ENCODE peak calls at places on chromosomes 11 and 22, in ten cellular contexts. F is cardiac fibroblast, V is A549, D is Panc1, K is fibroblast of mammary gland, M is GM12865, C is Calu3, X is fibroblast of the aortic adventitia, S is OCI-LY7, P is body of pancreas. G is an unnamed sample.

GRCh38 chr11:82047200-82047599 is 686.5 kb downstream of the FAM181B start:
- DNase-seq in F (no peak), V (no peak), D (no peak), K (no peak), M (no peak), C (no peak), X (no peak), S (no peak), P (no peak), G (no peak)

GRCh38 chr11:62792193-62792575 is 378 bp upstream of the TMEM223 start:
- DNase-seq in F (no peak), V (no peak), D (no peak), K (no peak), M (no peak), C (no peak), X (no peak), S (no peak), P (no peak), G (no peak)

GRCh38 chr11:6703247-6704063 is 20.3 kb upstream of the MRPL17 start:
- DNase-seq in F (peak), V (peak), D (no peak), K (peak), M (peak), C (peak), X (peak), S (peak), P (peak), G (no peak)

GRCh38 chr22:47369020-47369419 is 606.6 kb downstream of the TBC1D22A start:
- DNase-seq in F (no peak), V (no peak), D (no peak), K (no peak), M (no peak), C (no peak), X (no peak), S (no peak), P (no peak), G (no peak)

GRCh38 chr11:123451183-123451907 is 21.3 kb downstream of the GRAMD1B start:
- DNase-seq in F (no peak), V (no peak), D (no peak), K (no peak), M (peak), C (no peak), X (no peak), S (no peak), P (no peak), G (no peak)

GRCh38 chr11:9862981-9863380 is 199.1 kb downstream of the SWAP70 start:
- DNase-seq in F (peak), V (no peak), D (no peak), K (no peak), M (no peak), C (no peak), X (peak), S (no peak), P (no peak), G (no peak)

GRCh38 chr11:379205-380094 is 10.2 kb downstream of the B4GALNT4 start:
- DNase-seq in F (no peak), V (no peak), D (no peak), K (no peak), M (no peak), C (no peak), X (no peak), S (no peak), P (no peak), G (no peak)

GRCh38 chr22:30893434-30894370 is 74.9 kb downstream of the MORC2 start:
- DNase-seq in F (no peak), V (no peak), D (no peak), K (no peak), M (no peak), C (no peak), X (no peak), S (no peak), P (no peak), G (no peak)

GRCh38 chr11:128599729-128600128 is 12.4 kb upstream of the ETS1 start:
- DNase-seq in F (no peak), V (no peak), D (no peak), K (peak), M (no peak), C (no peak), X (no peak), S (no peak), P (no peak), G (no peak)

GRCh38 chr22:35023692-35024363 is 42.1 kb upstream of the ISX start:
- DNase-seq in F (peak), V (peak), D (peak), K (peak), M (peak), C (peak), X (peak), S (peak), P (peak), G (peak)

GRCh38 chr11:112302226-112302868 is 41.7 kb upstream of the PLET1 start:
- DNase-seq in F (peak), V (no peak), D (no peak), K (no peak), M (no peak), C (no peak), X (peak), S (no peak), P (no peak), G (no peak)

GRCh38 chr11:17734418-17734911 is at the start of gene KCNC1:
- DNase-seq in F (peak), V (peak), D (no peak), K (peak), M (peak), C (peak), X (peak), S (no peak), P (peak), G (no peak)

GRCh38 chr22:20062766-20063083 is 17.3 kb upstream of the DGCR8 start:
- DNase-seq in F (peak), V (no peak), D (no peak), K (peak), M (no peak), C (no peak), X (no peak), S (no peak), P (no peak), G (peak)

GRCh38 chr11:115379528-115379927 is 124.7 kb downstream of the CADM1 start:
- DNase-seq in F (no peak), V (no peak), D (no peak), K (no peak), M (peak), C (no peak), X (no peak), S (no peak), P (no peak), G (no peak)

GRCh38 chr22:39913321-39913720 is 12.4 kb downstream of the GRAP2 start:
- DNase-seq in F (no peak), V (no peak), D (no peak), K (no peak), M (no peak), C (no peak), X (no peak), S (no peak), P (no peak), G (no peak)

GRCh38 chr22:33325232-33326004 is 267.2 kb upstream of the SYN3 start:
- DNase-seq in F (no peak), V (no peak), D (no peak), K (no peak), M (peak), C (peak), X (no peak), S (peak), P (no peak), G (no peak)

GRCh38 chr11:57207160-57207559 is 25.4 kb downstream of the LRRC55 start:
- DNase-seq in F (no peak), V (no peak), D (no peak), K (no peak), M (no peak), C (no peak), X (no peak), S (no peak), P (no peak), G (no peak)

GRCh38 chr11:126392638-126393023 is 37.1 kb downstream of the ST3GAL4 start:
- DNase-seq in F (peak), V (no peak), D (no peak), K (no peak), M (no peak), C (no peak), X (no peak), S (no peak), P (no peak), G (no peak)

GRCh38 chr22:36724836-36725235 is 21.3 kb upstream of the CACNG2 start:
- DNase-seq in F (no peak), V (no peak), D (no peak), K (no peak), M (no peak), C (no peak), X (no peak), S (no peak), P (no peak), G (no peak)
- TF ChIP-seq CTCF in F (no peak), V (no peak), D (no peak), K (no peak), M (no peak), C (no peak), X (no peak), S (no peak), P (no peak), G (no peak)

GRCh38 chr11:103964390-103964789 is 72.0 kb upstream of the DDI1 start:
- DNase-seq in F (no peak), V (no peak), D (no peak), K (no peak), M (no peak), C (no peak), X (no peak), S (no peak), P (no peak), G (no peak)
- TF ChIP-seq CTCF in F (no peak), V (no peak), D (no peak), K (no peak), M (no peak), C (no peak), X (no peak), S (peak), P (no peak), G (no peak)

DNA sequence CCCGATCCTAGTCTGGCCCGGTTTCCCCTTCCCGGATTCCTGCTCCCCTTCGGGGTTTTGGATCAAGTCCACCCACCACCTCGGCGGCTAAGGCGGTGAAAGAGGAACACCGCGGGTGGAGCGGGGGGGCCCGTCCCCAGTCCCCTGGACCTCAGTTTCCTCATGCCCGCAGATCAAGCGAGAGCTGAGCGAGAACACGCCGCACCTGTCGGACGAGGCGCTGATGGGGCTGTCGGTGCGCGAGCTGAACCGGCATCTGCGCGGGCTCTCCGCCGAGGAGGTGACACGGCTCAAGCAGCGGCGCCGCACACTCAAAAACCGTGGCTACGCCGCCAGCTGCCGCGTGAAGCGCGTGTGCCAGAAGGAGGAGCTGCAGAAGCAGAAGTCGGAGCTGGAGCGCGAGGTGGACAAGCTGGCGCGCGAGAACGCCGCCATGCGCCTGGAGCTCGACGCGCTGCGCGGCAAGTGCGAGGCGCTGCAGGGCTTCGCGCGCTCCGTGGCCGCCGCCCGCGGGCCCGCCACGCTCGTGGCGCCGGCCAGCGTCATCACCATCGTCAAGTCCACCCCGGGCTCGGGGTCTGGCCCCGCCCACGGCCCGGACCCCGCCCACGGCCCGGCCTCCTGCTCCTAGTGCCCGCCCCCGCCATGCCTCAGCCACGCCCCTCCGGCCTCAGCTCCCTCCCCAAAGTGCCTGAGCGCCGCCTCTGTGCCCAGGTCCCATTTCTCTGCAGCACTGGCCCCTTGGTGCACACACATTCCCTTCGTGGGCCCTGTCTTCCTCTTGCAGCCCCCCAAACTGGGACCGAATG is 12.7 kb downstream of the MAFF start:
- DNase-seq in F (peak), V (no peak), D (no peak), K (no peak), M (peak), C (no peak), X (peak), S (peak), P (peak), G (no peak)
- TF ChIP-seq CTCF in F (no peak), V (no peak), D (no peak), K (no peak), M (peak), C (no peak), X (no peak), S (peak), P (peak), G (no peak)

GRCh38 chr11:45921561-45922424 is 663 bp upstream of the LARGE2 start:
- DNase-seq in F (no peak), V (no peak), D (no peak), K (no peak), M (no peak), C (peak), X (no peak), S (peak), P (peak), G (no peak)
- TF ChIP-seq CTCF in F (no peak), V (no peak), D (no peak), K (no peak), M (no peak), C (no peak), X (no peak), S (no peak), P (peak), G (no peak)

GRCh38 chr11:67666676-67667489 is 7.5 kb downstream of the ALDH3B2 start:
- DNase-seq in F (no peak), V (no peak), D (no peak), K (no peak), M (no peak), C (no peak), X (no peak), S (peak), P (no peak), G (no peak)

GRCh38 chr11:67664213-67664585 is 10.2 kb downstream of the ALDH3B2 start:
- DNase-seq in F (no peak), V (no peak), D (no peak), K (no peak), M (no peak), C (no peak), X (no peak), S (no peak), P (no peak), G (no peak)

GRCh38 chr11:67666303-67666645 is 8.1 kb downstream of the ALDH3B2 start:
- DNase-seq in F (no peak), V (no peak), D (no peak), K (no peak), M (no peak), C (no peak), X (no peak), S (no peak), P (no peak), G (no peak)

GRCh38 chr11:67664696-67665536 is 9.5 kb downstream of the ALDH3B2 start:
- DNase-seq in F (no peak), V (no peak), D (no peak), K (no peak), M (no peak), C (no peak), X (no peak), S (no peak), P (no peak), G (no peak)

GRCh38 chr11:67665537-67666302 is 8.7 kb downstream of the ALDH3B2 start:
- DNase-seq in F (no peak), V (no peak), D (no peak), K (no peak), M (no peak), C (peak), X (no peak), S (peak), P (peak), G (no peak)
- TF ChIP-seq CTCF in F (no peak), V (peak), D (no peak), K (no peak), M (no peak), C (peak), X (no peak), S (peak), P (peak), G (no peak)

G was measured in HFF-Myc.